ENCODE peak calls at places on chromosomes 1 and 21, in ten cellular contexts. One of them, this sample, is unnamed.

GRCh38 chr1:234758851-234759250 is 148.9 kb upstream of the IRF2BP2 start:
- DNase-seq in GM23338: no peak
- DNase-seq in cardiac fibroblast: no peak
- DNase-seq in choroid plexus epithelial cell: peak; percentile 45
- DNase-seq in colonic mucosa: no peak
- DNase-seq in heart right ventricle: no peak
- DNase-seq in left ventricle myocardium inferior: no peak
- DNase-seq in HL-60: no peak
- DNase-seq in endothelial cell of umbilical vein: no peak
- DNase-seq in fibroblast of lung: peak; percentile 38
- DNase-seq in this sample: no peak

GRCh38 chr1:46341222-46342083 is 846 bp downstream of the NSUN4 start:
- DNase-seq in cardiac fibroblast: peak; percentile 2
- DNase-seq in choroid plexus epithelial cell: no peak
- DNase-seq in heart right ventricle: no peak
- DNase-seq in GM23338: no peak
- DNase-seq in left ventricle myocardium inferior: no peak
- DNase-seq in fibroblast of lung: no peak
- DNase-seq in HL-60: no peak
- DNase-seq in colonic mucosa: no peak
- DNase-seq in endothelial cell of umbilical vein: no peak
- DNase-seq in this sample: no peak

GRCh38 chr1:222157612-222158011 is 390.3 kb downstream of the HHIPL2 start:
- DNase-seq in fibroblast of lung: no peak
- DNase-seq in choroid plexus epithelial cell: no peak
- DNase-seq in HL-60: no peak
- DNase-seq in cardiac fibroblast: no peak
- DNase-seq in left ventricle myocardium inferior: no peak
- DNase-seq in heart right ventricle: no peak
- DNase-seq in GM23338: no peak
- DNase-seq in endothelial cell of umbilical vein: no peak
- DNase-seq in colonic mucosa: no peak
- DNase-seq in this sample: no peak

GRCh38 chr1:86846166-86846647 is 67.7 kb downstream of the SELENOF start:
- DNase-seq in fibroblast of lung: peak; percentile 97
- DNase-seq in heart right ventricle: no peak
- DNase-seq in endothelial cell of umbilical vein: peak; percentile 45
- DNase-seq in left ventricle myocardium inferior: no peak
- DNase-seq in GM23338: no peak
- DNase-seq in HL-60: peak; percentile 11
- DNase-seq in colonic mucosa: no peak
- DNase-seq in cardiac fibroblast: peak; percentile 91
- DNase-seq in choroid plexus epithelial cell: peak; percentile 85
- DNase-seq in this sample: peak; percentile 88

GRCh38 chr1:97920275-97920831 is 481 bp downstream of the DPYD start:
- DNase-seq in heart right ventricle: no peak
- DNase-seq in choroid plexus epithelial cell: peak; percentile 39
- DNase-seq in HL-60: no peak
- DNase-seq in endothelial cell of umbilical vein: peak; percentile 60
- DNase-seq in cardiac fibroblast: peak; percentile 39
- DNase-seq in fibroblast of lung: peak; percentile 32
- DNase-seq in GM23338: peak; percentile 30
- DNase-seq in left ventricle myocardium inferior: no peak
- DNase-seq in colonic mucosa: peak; percentile 41
- DNase-seq in this sample: peak; percentile 37

GRCh38 chr1:180486092-180486491 is 16.3 kb downstream of the ACBD6 start:
- DNase-seq in left ventricle myocardium inferior: no peak
- DNase-seq in fibroblast of lung: no peak
- DNase-seq in choroid plexus epithelial cell: no peak
- DNase-seq in colonic mucosa: no peak
- DNase-seq in GM23338: peak; percentile 31
- DNase-seq in cardiac fibroblast: no peak
- DNase-seq in heart right ventricle: no peak
- DNase-seq in endothelial cell of umbilical vein: no peak
- DNase-seq in HL-60: no peak
- DNase-seq in this sample: no peak

GRCh38 chr1:227889863-227890405 is 57.8 kb downstream of the WNT9A start:
- DNase-seq in choroid plexus epithelial cell: no peak
- DNase-seq in GM23338: no peak
- DNase-seq in left ventricle myocardium inferior: no peak
- DNase-seq in endothelial cell of umbilical vein: no peak
- DNase-seq in colonic mucosa: peak; percentile 14
- DNase-seq in fibroblast of lung: no peak
- DNase-seq in cardiac fibroblast: no peak
- DNase-seq in HL-60: no peak
- DNase-seq in heart right ventricle: no peak
- DNase-seq in this sample: no peak

GRCh38 chr1:230067441-230067870 is 418 bp downstream of the GALNT2 start:
- DNase-seq in heart right ventricle: no peak
- DNase-seq in endothelial cell of umbilical vein: peak; percentile 37
- DNase-seq in GM23338: peak; percentile 59
- DNase-seq in left ventricle myocardium inferior: no peak
- DNase-seq in fibroblast of lung: peak; percentile 49
- DNase-seq in choroid plexus epithelial cell: peak; percentile 46
- DNase-seq in colonic mucosa: peak; percentile 53
- DNase-seq in HL-60: peak; percentile 50
- DNase-seq in cardiac fibroblast: peak; percentile 51
- DNase-seq in this sample: peak; percentile 38

GRCh38 chr1:154821083-154821482 is 49.0 kb downstream of the KCNN3 start:
- DNase-seq in GM23338: no peak
- DNase-seq in HL-60: no peak
- DNase-seq in heart right ventricle: no peak
- DNase-seq in fibroblast of lung: no peak
- DNase-seq in endothelial cell of umbilical vein: no peak
- DNase-seq in cardiac fibroblast: peak; percentile 26
- DNase-seq in choroid plexus epithelial cell: no peak
- DNase-seq in colonic mucosa: no peak
- DNase-seq in left ventricle myocardium inferior: peak; percentile 49
- DNase-seq in this sample: no peak

GRCh38 chr1:119404736-119405135 is 10.2 kb upstream of the HSD3B2 start:
- DNase-seq in choroid plexus epithelial cell: no peak
- DNase-seq in fibroblast of lung: no peak
- DNase-seq in heart right ventricle: no peak
- DNase-seq in left ventricle myocardium inferior: no peak
- DNase-seq in colonic mucosa: no peak
- DNase-seq in cardiac fibroblast: no peak
- DNase-seq in GM23338: no peak
- DNase-seq in endothelial cell of umbilical vein: no peak
- DNase-seq in HL-60: no peak
- DNase-seq in this sample: no peak

GRCh38 chr1:30782361-30783243 is 25.0 kb upstream of the LAPTM5 start:
- DNase-seq in fibroblast of lung: no peak
- DNase-seq in choroid plexus epithelial cell: peak; percentile 66
- DNase-seq in left ventricle myocardium inferior: peak; percentile 58
- DNase-seq in colonic mucosa: peak; percentile 75
- DNase-seq in GM23338: peak; percentile 86
- DNase-seq in heart right ventricle: peak; percentile 69
- DNase-seq in HL-60: peak; percentile 47
- DNase-seq in endothelial cell of umbilical vein: peak; percentile 50
- DNase-seq in cardiac fibroblast: peak; percentile 68
- DNase-seq in this sample: peak; percentile 60
- TF ChIP-seq CTCF in fibroblast of lung: peak; percentile 67
- TF ChIP-seq CTCF in choroid plexus epithelial cell: peak; percentile 80
- TF ChIP-seq CTCF in left ventricle myocardium inferior: peak; percentile 75
- TF ChIP-seq CTCF in colonic mucosa: peak; percentile 64
- TF ChIP-seq CTCF in GM23338: peak; percentile 96
- TF ChIP-seq CTCF in heart right ventricle: peak; percentile 60
- TF ChIP-seq CTCF in HL-60: peak; percentile 64
- TF ChIP-seq CTCF in endothelial cell of umbilical vein: peak; percentile 56
- TF ChIP-seq CTCF in cardiac fibroblast: peak; percentile 83
- TF ChIP-seq CTCF in this sample: peak; percentile 87

GRCh38 chr21:44712203-44713028 is 1.0 kb upstream of the TSPEAR start:
- DNase-seq in choroid plexus epithelial cell: no peak
- DNase-seq in HL-60: no peak
- DNase-seq in endothelial cell of umbilical vein: no peak
- DNase-seq in cardiac fibroblast: no peak
- DNase-seq in fibroblast of lung: no peak
- DNase-seq in left ventricle myocardium inferior: no peak
- DNase-seq in heart right ventricle: no peak
- DNase-seq in GM23338: peak; percentile 60
- DNase-seq in colonic mucosa: no peak
- DNase-seq in this sample: no peak
- H3K4me3 ChIP-seq in choroid plexus epithelial cell: no peak overlapping the region
- H3K4me3 ChIP-seq in HL-60: no peak overlapping the region
- H3K4me3 ChIP-seq in endothelial cell of umbilical vein: no peak overlapping the region
- H3K4me3 ChIP-seq in cardiac fibroblast: no peak overlapping the region
- H3K4me3 ChIP-seq in fibroblast of lung: no peak overlapping the region
- H3K4me3 ChIP-seq in left ventricle myocardium inferior: no peak overlapping the region
- H3K4me3 ChIP-seq in heart right ventricle: no peak overlapping the region
- H3K4me3 ChIP-seq in GM23338: peak overlapping the region; percentile 71
- H3K4me3 ChIP-seq in colonic mucosa: no peak overlapping the region
- H3K4me3 ChIP-seq in this sample: no peak overlapping the region

DNA sequence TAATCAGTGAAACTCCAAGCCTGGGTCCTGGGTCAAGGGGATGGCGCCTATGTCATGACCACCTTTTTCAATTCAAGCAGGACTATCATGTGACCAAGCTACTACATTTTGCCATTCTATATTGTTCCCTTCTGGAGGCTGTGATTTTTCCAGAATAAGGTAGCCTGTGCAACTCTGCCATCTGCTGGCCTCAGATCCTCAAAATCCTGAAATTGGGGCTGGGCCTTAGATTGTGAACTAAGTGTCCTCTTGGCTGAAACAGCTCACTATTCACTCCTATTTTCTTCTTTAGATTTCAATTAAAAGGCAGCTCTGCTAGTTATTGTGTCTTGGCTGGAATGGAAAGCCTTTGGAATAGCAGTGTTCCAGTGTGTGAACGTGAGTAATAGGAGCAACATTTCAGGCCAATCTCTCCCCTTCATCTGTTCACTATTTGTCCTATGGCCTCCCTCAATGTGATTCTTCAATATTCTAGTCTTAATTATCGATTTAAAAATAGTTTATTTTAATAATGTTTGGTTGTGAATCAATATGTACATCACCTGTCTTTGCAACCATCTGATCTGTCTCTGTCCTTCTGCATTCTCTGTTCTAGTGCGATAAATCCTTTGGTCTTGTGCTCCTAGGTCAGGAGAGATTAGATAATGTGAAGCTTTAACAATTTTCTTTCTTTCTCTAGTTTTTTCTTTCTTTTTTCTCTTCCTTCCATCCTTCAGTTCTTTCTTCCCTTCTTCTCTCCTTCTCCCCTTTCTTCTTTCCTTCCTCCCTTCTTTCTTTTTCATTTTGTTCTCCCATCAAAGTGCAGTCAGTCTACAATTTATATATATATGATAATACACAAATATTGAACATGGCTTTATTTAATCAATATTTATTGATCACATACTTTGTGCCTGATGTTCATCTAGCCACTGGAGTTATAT is 69.8 kb downstream of the CR1 start:
- DNase-seq in fibroblast of lung: no peak
- DNase-seq in colonic mucosa: no peak
- DNase-seq in endothelial cell of umbilical vein: no peak
- DNase-seq in GM23338: peak; percentile 57
- DNase-seq in heart right ventricle: no peak
- DNase-seq in HL-60: no peak
- DNase-seq in left ventricle myocardium inferior: no peak
- DNase-seq in cardiac fibroblast: peak; percentile 13
- DNase-seq in choroid plexus epithelial cell: peak; percentile 27
- DNase-seq in this sample: peak; percentile 15
- TF ChIP-seq CTCF in fibroblast of lung: peak; percentile 37
- TF ChIP-seq CTCF in colonic mucosa: no peak
- TF ChIP-seq CTCF in endothelial cell of umbilical vein: no peak
- TF ChIP-seq CTCF in GM23338: peak; percentile 72
- TF ChIP-seq CTCF in heart right ventricle: peak; percentile 37
- TF ChIP-seq CTCF in HL-60: peak; percentile 10
- TF ChIP-seq CTCF in left ventricle myocardium inferior: peak; percentile 44
- TF ChIP-seq CTCF in cardiac fibroblast: peak; percentile 36
- TF ChIP-seq CTCF in choroid plexus epithelial cell: peak; percentile 59
- TF ChIP-seq CTCF in this sample: peak; percentile 41

GRCh38 chr1:50416150-50416527 is 7.1 kb downstream of the DMRTA2 start:
- DNase-seq in cardiac fibroblast: no peak
- DNase-seq in HL-60: no peak
- DNase-seq in fibroblast of lung: no peak
- DNase-seq in heart right ventricle: no peak
- DNase-seq in colonic mucosa: no peak
- DNase-seq in choroid plexus epithelial cell: no peak
- DNase-seq in left ventricle myocardium inferior: no peak
- DNase-seq in GM23338: peak; percentile 78
- DNase-seq in endothelial cell of umbilical vein: no peak
- DNase-seq in this sample: no peak
- H3K4me3 ChIP-seq in cardiac fibroblast: no peak overlapping the region
- H3K4me3 ChIP-seq in HL-60: no peak overlapping the region
- H3K4me3 ChIP-seq in fibroblast of lung: no peak overlapping the region
- H3K4me3 ChIP-seq in heart right ventricle: no peak overlapping the region
- H3K4me3 ChIP-seq in colonic mucosa: no peak overlapping the region
- H3K4me3 ChIP-seq in choroid plexus epithelial cell: no peak overlapping the region
- H3K4me3 ChIP-seq in left ventricle myocardium inferior: no peak overlapping the region
- H3K4me3 ChIP-seq in GM23338: peak overlapping the region; percentile 52
- H3K4me3 ChIP-seq in endothelial cell of umbilical vein: no peak overlapping the region
- H3K4me3 ChIP-seq in this sample: no peak overlapping the region

DNA sequence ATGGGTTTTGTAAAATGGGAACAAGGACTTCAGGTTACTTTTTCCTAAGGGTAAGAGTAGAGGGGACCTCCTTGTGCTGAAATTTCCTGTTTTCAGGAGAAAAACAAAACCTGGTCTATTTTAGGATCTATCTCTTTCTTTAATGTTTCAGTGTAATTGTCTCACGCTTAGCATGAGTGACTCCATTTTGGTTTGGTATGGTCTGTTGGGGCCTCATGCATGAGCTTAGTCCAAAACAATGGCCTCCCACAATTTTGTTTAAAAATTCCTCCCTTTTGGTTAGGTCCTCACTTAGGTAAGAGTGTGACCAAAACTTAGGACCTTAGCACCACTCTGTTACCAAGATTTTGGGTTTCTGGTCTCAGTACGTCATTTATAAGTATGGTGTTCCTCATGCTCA is 67.2 kb upstream of the TEKT2 start:
- DNase-seq in heart right ventricle: no peak
- DNase-seq in fibroblast of lung: no peak
- DNase-seq in endothelial cell of umbilical vein: no peak
- DNase-seq in choroid plexus epithelial cell: no peak
- DNase-seq in HL-60: no peak
- DNase-seq in left ventricle myocardium inferior: no peak
- DNase-seq in cardiac fibroblast: no peak
- DNase-seq in GM23338: no peak
- DNase-seq in colonic mucosa: no peak
- DNase-seq in this sample: no peak
- TF ChIP-seq CTCF in heart right ventricle: no peak
- TF ChIP-seq CTCF in fibroblast of lung: no peak
- TF ChIP-seq CTCF in endothelial cell of umbilical vein: no peak
- TF ChIP-seq CTCF in choroid plexus epithelial cell: no peak
- TF ChIP-seq CTCF in HL-60: no peak
- TF ChIP-seq CTCF in left ventricle myocardium inferior: no peak
- TF ChIP-seq CTCF in cardiac fibroblast: no peak
- TF ChIP-seq CTCF in GM23338: no peak
- TF ChIP-seq CTCF in colonic mucosa: no peak
- TF ChIP-seq CTCF in this sample: no peak

GRCh38 chr1:209123601-209124000 is 459.9 kb upstream of the CAMK1G start:
- DNase-seq in endothelial cell of umbilical vein: no peak
- DNase-seq in choroid plexus epithelial cell: no peak
- DNase-seq in HL-60: no peak
- DNase-seq in cardiac fibroblast: no peak
- DNase-seq in heart right ventricle: no peak
- DNase-seq in GM23338: no peak
- DNase-seq in colonic mucosa: no peak
- DNase-seq in fibroblast of lung: no peak
- DNase-seq in left ventricle myocardium inferior: no peak
- DNase-seq in this sample: no peak
- H3K4me3 ChIP-seq in endothelial cell of umbilical vein: no peak overlapping the region
- H3K4me3 ChIP-seq in choroid plexus epithelial cell: no peak overlapping the region
- H3K4me3 ChIP-seq in HL-60: no peak overlapping the region
- H3K4me3 ChIP-seq in cardiac fibroblast: no peak overlapping the region
- H3K4me3 ChIP-seq in heart right ventricle: no peak overlapping the region
- H3K4me3 ChIP-seq in GM23338: no peak overlapping the region
- H3K4me3 ChIP-seq in colonic mucosa: no peak overlapping the region
- H3K4me3 ChIP-seq in fibroblast of lung: no peak overlapping the region
- H3K4me3 ChIP-seq in left ventricle myocardium inferior: no peak overlapping the region
- H3K4me3 ChIP-seq in this sample: no peak overlapping the region

GRCh38 chr21:41509206-41509496 is 1.2 kb upstream of the TMPRSS2 start:
- DNase-seq in choroid plexus epithelial cell: no peak
- DNase-seq in cardiac fibroblast: no peak
- DNase-seq in heart right ventricle: no peak
- DNase-seq in GM23338: no peak
- DNase-seq in endothelial cell of umbilical vein: no peak
- DNase-seq in fibroblast of lung: no peak
- DNase-seq in left ventricle myocardium inferior: no peak
- DNase-seq in colonic mucosa: no peak
- DNase-seq in HL-60: no peak
- DNase-seq in this sample: no peak
- TF ChIP-seq CTCF in choroid plexus epithelial cell: no peak
- TF ChIP-seq CTCF in cardiac fibroblast: no peak
- TF ChIP-seq CTCF in heart right ventricle: no peak
- TF ChIP-seq CTCF in GM23338: no peak
- TF ChIP-seq CTCF in endothelial cell of umbilical vein: no peak
- TF ChIP-seq CTCF in fibroblast of lung: no peak
- TF ChIP-seq CTCF in left ventricle myocardium inferior: no peak
- TF ChIP-seq CTCF in colonic mucosa: no peak
- TF ChIP-seq CTCF in HL-60: no peak
- TF ChIP-seq CTCF in this sample: no peak

This sample was measured in epithelial cell of esophagus.